ENCODE peak calls at places on chromosomes 5 and 9, in eight cellular contexts. O, V, A, E, I, S, Z and M are unnamed samples.

GRCh38 chr9:135574943-135575342 is 13.4 kb downstream of the PAEP start:
- DNase-seq in E (no peak), V (no peak), A (no peak), Z (no peak), O (no peak), I (no peak), S (no peak), M (no peak)

GRCh38 chr5:78671609-78672008 is 23.0 kb upstream of the LHFPL2 start:
- DNase-seq in S (no peak), O (no peak), V (no peak), I (no peak), E (peak; percentile 74), Z (no peak), A (no peak), M (no peak)

GRCh38 chr5:150234606-150235547 is 45.0 kb downstream of the SLC6A7 start:
- DNase-seq in S (no peak), V (no peak), I (no peak), A (no peak), Z (no peak), O (no peak), E (no peak), M (no peak)

GRCh38 chr9:16543691-16544090 is 326.8 kb downstream of the BNC2 start:
- DNase-seq in V (no peak), E (peak; percentile 19), I (no peak), Z (no peak), A (no peak), S (no peak), O (no peak), M (no peak)

GRCh38 chr5:83827111-83827541 is 106.5 kb upstream of the HAPLN1 start:
- DNase-seq in I (no peak), E (peak; percentile 66), S (no peak), V (no peak), Z (no peak), A (no peak), O (no peak), M (no peak)

GRCh38 chr9:112038017-112038408 is 137.1 kb downstream of the SUSD1 start:
- DNase-seq in V (no peak), A (no peak), Z (no peak), S (no peak), O (no peak), I (no peak), E (no peak), M (no peak)

GRCh38 chr5:80318212-80318611 is 1.6 kb upstream of the SPZ1 start:
- DNase-seq in S (no peak), E (peak; percentile 29), Z (peak; percentile 8), A (no peak), V (no peak), I (no peak), O (no peak), M (no peak)

GRCh38 chr5:82422751-82423181 is 144.6 kb upstream of the RPS23 start:
- DNase-seq in S (no peak), A (no peak), Z (no peak), O (no peak), I (no peak), E (peak; percentile 91), V (no peak), M (no peak)

GRCh38 chr9:109859447-109859846 is 79.4 kb downstream of the PALM2AKAP2 start:
- DNase-seq in V (no peak), I (no peak), A (no peak), E (no peak), S (no peak), O (no peak), Z (no peak), M (no peak)

GRCh38 chr5:88875609-88876234 is 7.3 kb downstream of the MEF2C start:
- DNase-seq in O (no peak), V (no peak), A (no peak), E (no peak), Z (no peak), I (no peak), S (no peak), M (no peak)
- TF ChIP-seq CTCF in O (no peak), V (no peak), A (no peak), E (no peak), Z (no peak), I (no peak), S (no peak), M (no peak)

DNA sequence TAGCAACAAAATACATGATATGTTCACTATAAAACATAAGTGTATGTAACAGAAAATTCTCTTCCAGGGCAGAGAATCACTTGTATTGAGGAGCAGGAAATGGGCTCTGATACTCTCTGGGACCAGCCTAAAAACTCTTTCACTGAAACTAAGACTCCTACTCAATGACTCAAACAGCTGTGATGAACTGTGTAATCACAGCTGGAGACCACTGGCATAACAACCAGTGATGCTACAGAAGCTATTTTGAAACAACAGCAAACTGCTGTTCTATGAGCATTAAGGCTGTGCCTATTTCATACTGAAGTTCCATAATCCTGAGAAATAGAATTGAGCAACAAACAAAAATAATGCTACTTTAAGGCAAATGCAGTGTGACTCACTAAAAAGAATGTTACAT is 594.0 kb downstream of the HINT1 start:
- DNase-seq in Z (no peak), O (no peak), E (no peak), V (no peak), A (no peak), I (no peak), S (no peak), M (no peak)
- TF ChIP-seq CTCF in Z (no peak), O (no peak), E (no peak), V (no peak), A (no peak), I (no peak), S (no peak), M (no peak)

DNA sequence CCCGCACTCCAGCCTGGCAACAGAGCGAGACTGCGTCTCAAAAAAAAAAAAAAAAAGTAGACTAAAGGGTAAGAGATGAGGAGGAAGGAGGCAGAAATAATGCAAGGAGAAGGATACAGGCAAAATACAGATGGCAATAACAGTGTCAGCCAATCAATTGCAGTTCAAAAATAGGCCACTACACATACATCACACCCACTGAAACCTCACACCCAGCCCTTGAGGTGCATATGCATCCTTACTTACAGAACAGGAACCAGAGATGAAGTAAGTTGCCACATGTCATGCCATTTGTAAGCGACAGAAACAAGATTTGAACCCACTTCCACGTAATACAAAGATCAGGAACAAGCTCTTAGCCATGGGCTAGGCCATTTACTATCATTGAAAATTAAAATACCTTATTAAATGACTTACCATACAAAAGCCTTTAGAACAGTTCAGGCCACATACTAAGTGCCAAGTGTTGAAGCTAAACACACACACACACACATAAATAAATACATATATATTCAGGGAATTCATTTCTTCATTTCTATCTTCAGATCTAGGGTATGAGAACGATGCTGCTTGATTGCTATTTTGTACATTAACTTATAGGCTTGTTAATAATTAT is 98.4 kb downstream of the FNBP1 start:
- DNase-seq in O (no peak), I (no peak), V (no peak), E (no peak), S (no peak), Z (no peak), A (no peak), M (no peak)
- TF ChIP-seq CTCF in O (no peak), I (no peak), V (no peak), E (no peak), S (no peak), Z (no peak), A (no peak), M (no peak)

GRCh38 chr9:133440884-133441283 is 18.7 kb downstream of the ADAMTS13 start:
- DNase-seq in V (no peak), I (no peak), Z (no peak), S (no peak), O (no peak), E (no peak), A (no peak), M (peak; percentile 90)

GRCh38 chr9:133441571-133441970 is 18.2 kb upstream of the CACFD1 start:
- DNase-seq in V (no peak), I (no peak), O (no peak), Z (no peak), A (no peak), S (no peak), E (no peak), M (no peak)

GRCh38 chr9:133436706-133437105 is 14.5 kb downstream of the ADAMTS13 start:
- DNase-seq in V (no peak), O (no peak), E (no peak), A (no peak), S (no peak), Z (no peak), I (no peak), M (no peak)

GRCh38 chr9:133439337-133439736 is 17.2 kb downstream of the ADAMTS13 start:
- DNase-seq in E (no peak), V (no peak), S (no peak), I (no peak), O (no peak), Z (no peak), A (no peak), M (no peak)

GRCh38 chr9:133437753-133438531 is 15.8 kb downstream of the ADAMTS13 start:
- DNase-seq in S (no peak), O (peak; percentile 67), V (no peak), A (no peak), I (no peak), Z (no peak), E (no peak), M (peak; percentile 74)
- TF ChIP-seq CTCF in S (no peak), O (peak; percentile 63), V (peak; percentile 25), A (peak; percentile 33), I (no peak), Z (peak; percentile 3), E (no peak), M (peak; percentile 51)